ENCODE peak calls at places on chromosomes 5 and 9, in ten cellular contexts. One of them, this sample, is unnamed.
A peak's percentile ranks its signal among the peaks of the same experiment; 100 is the strongest.

GRCh38 chr5:174309131-174309845 is 263.8 kb downstream of the NSG2 start:
- DNase-seq in NCI-H69: no peak
- DNase-seq in fibroblast of mammary gland: no peak
- DNase-seq in fibroblast of lung: no peak
- DNase-seq in activated gamma-delta T cell treated with anti-CD3 and anti-CD28 coated beads, Interleukin-2, amount 50 U/mL, for 16 hours: no peak
- DNase-seq in upper lobe of right lung: peak; percentile 38
- DNase-seq in GM12892: no peak
- DNase-seq in midbrain: no peak
- DNase-seq in cardiac fibroblast: no peak
- DNase-seq in caudate nucleus: no peak
- DNase-seq in this sample: no peak

GRCh38 chr5:151106073-151106472 is 25.2 kb upstream of the TNIP1 start:
- DNase-seq in GM12892: no peak
- DNase-seq in NCI-H69: no peak
- DNase-seq in activated gamma-delta T cell treated with anti-CD3 and anti-CD28 coated beads, Interleukin-2, amount 50 U/mL, for 16 hours: no peak
- DNase-seq in caudate nucleus: peak; percentile 31
- DNase-seq in fibroblast of lung: no peak
- DNase-seq in fibroblast of mammary gland: no peak
- DNase-seq in upper lobe of right lung: no peak
- DNase-seq in cardiac fibroblast: no peak
- DNase-seq in midbrain: no peak
- DNase-seq in this sample: no peak

GRCh38 chr9:111803924-111804323 is 9.2 kb upstream of the SHOC1 start:
- DNase-seq in caudate nucleus: no peak
- DNase-seq in activated gamma-delta T cell treated with anti-CD3 and anti-CD28 coated beads, Interleukin-2, amount 50 U/mL, for 16 hours: no peak
- DNase-seq in GM12892: no peak
- DNase-seq in midbrain: no peak
- DNase-seq in fibroblast of mammary gland: no peak
- DNase-seq in upper lobe of right lung: no peak
- DNase-seq in NCI-H69: no peak
- DNase-seq in cardiac fibroblast: no peak
- DNase-seq in fibroblast of lung: no peak
- DNase-seq in this sample: no peak

GRCh38 chr5:103620851-103621547 is 58.4 kb upstream of the NUDT12 start:
- DNase-seq in NCI-H69: peak; percentile 86
- DNase-seq in midbrain: no peak
- DNase-seq in activated gamma-delta T cell treated with anti-CD3 and anti-CD28 coated beads, Interleukin-2, amount 50 U/mL, for 16 hours: no peak
- DNase-seq in cardiac fibroblast: peak; percentile 7
- DNase-seq in fibroblast of lung: no peak
- DNase-seq in caudate nucleus: no peak
- DNase-seq in upper lobe of right lung: no peak
- DNase-seq in GM12892: no peak
- DNase-seq in fibroblast of mammary gland: peak; percentile 5
- DNase-seq in this sample: no peak

GRCh38 chr5:147393866-147394265 is 116.0 kb downstream of the DPYSL3 start:
- DNase-seq in fibroblast of lung: no peak
- DNase-seq in caudate nucleus: no peak
- DNase-seq in midbrain: no peak
- DNase-seq in NCI-H69: peak; percentile 7
- DNase-seq in upper lobe of right lung: no peak
- DNase-seq in GM12892: no peak
- DNase-seq in fibroblast of mammary gland: no peak
- DNase-seq in activated gamma-delta T cell treated with anti-CD3 and anti-CD28 coated beads, Interleukin-2, amount 50 U/mL, for 16 hours: no peak
- DNase-seq in cardiac fibroblast: no peak
- DNase-seq in this sample: no peak

GRCh38 chr5:103369125-103370120 is 110.9 kb downstream of the MACIR start:
- DNase-seq in upper lobe of right lung: no peak
- DNase-seq in activated gamma-delta T cell treated with anti-CD3 and anti-CD28 coated beads, Interleukin-2, amount 50 U/mL, for 16 hours: no peak
- DNase-seq in fibroblast of lung: no peak
- DNase-seq in cardiac fibroblast: no peak
- DNase-seq in NCI-H69: no peak
- DNase-seq in GM12892: no peak
- DNase-seq in midbrain: no peak
- DNase-seq in fibroblast of mammary gland: no peak
- DNase-seq in caudate nucleus: no peak
- DNase-seq in this sample: no peak

GRCh38 chr5:124790895-124791732 is 44.7 kb upstream of the ZNF608 start:
- DNase-seq in fibroblast of lung: peak; percentile 74
- DNase-seq in activated gamma-delta T cell treated with anti-CD3 and anti-CD28 coated beads, Interleukin-2, amount 50 U/mL, for 16 hours: no peak
- DNase-seq in GM12892: no peak
- DNase-seq in cardiac fibroblast: peak; percentile 5
- DNase-seq in fibroblast of mammary gland: peak; percentile 16
- DNase-seq in midbrain: no peak
- DNase-seq in NCI-H69: peak; percentile 82
- DNase-seq in upper lobe of right lung: no peak
- DNase-seq in caudate nucleus: no peak
- DNase-seq in this sample: no peak

GRCh38 chr5:168851902-168852321 is 272.7 kb upstream of the PANK3 start:
- DNase-seq in fibroblast of lung: peak; percentile 95
- DNase-seq in upper lobe of right lung: no peak
- DNase-seq in caudate nucleus: no peak
- DNase-seq in midbrain: no peak
- DNase-seq in GM12892: no peak
- DNase-seq in activated gamma-delta T cell treated with anti-CD3 and anti-CD28 coated beads, Interleukin-2, amount 50 U/mL, for 16 hours: no peak
- DNase-seq in cardiac fibroblast: peak; percentile 75
- DNase-seq in NCI-H69: peak; percentile 43
- DNase-seq in fibroblast of mammary gland: peak; percentile 67
- DNase-seq in this sample: no peak

GRCh38 chr9:130234340-130235260 is 31.0 kb upstream of the HMCN2 start:
- DNase-seq in GM12892: no peak
- DNase-seq in fibroblast of lung: peak; percentile 66
- DNase-seq in upper lobe of right lung: no peak
- DNase-seq in midbrain: no peak
- DNase-seq in activated gamma-delta T cell treated with anti-CD3 and anti-CD28 coated beads, Interleukin-2, amount 50 U/mL, for 16 hours: no peak
- DNase-seq in cardiac fibroblast: peak; percentile 52
- DNase-seq in NCI-H69: no peak
- DNase-seq in caudate nucleus: no peak
- DNase-seq in fibroblast of mammary gland: peak; percentile 68
- DNase-seq in this sample: no peak

GRCh38 chr9:99563364-99563763 is 258.3 kb upstream of the NR4A3 start:
- DNase-seq in midbrain: no peak
- DNase-seq in upper lobe of right lung: no peak
- DNase-seq in fibroblast of lung: no peak
- DNase-seq in NCI-H69: peak; percentile 21
- DNase-seq in caudate nucleus: no peak
- DNase-seq in cardiac fibroblast: no peak
- DNase-seq in GM12892: no peak
- DNase-seq in fibroblast of mammary gland: peak; percentile 11
- DNase-seq in activated gamma-delta T cell treated with anti-CD3 and anti-CD28 coated beads, Interleukin-2, amount 50 U/mL, for 16 hours: no peak
- DNase-seq in this sample: no peak

GRCh38 chr9:79264511-79265448 is 307.0 kb upstream of the TLE4 start:
- DNase-seq in NCI-H69: peak; percentile 99
- DNase-seq in fibroblast of mammary gland: no peak
- DNase-seq in activated gamma-delta T cell treated with anti-CD3 and anti-CD28 coated beads, Interleukin-2, amount 50 U/mL, for 16 hours: no peak
- DNase-seq in caudate nucleus: no peak
- DNase-seq in cardiac fibroblast: no peak
- DNase-seq in fibroblast of lung: peak; percentile 18
- DNase-seq in midbrain: no peak
- DNase-seq in upper lobe of right lung: no peak
- DNase-seq in GM12892: no peak
- DNase-seq in this sample: peak; percentile 76

GRCh38 chr5:168312606-168313297 is 21.3 kb downstream of the WWC1 start:
- DNase-seq in fibroblast of mammary gland: peak; percentile 23
- DNase-seq in activated gamma-delta T cell treated with anti-CD3 and anti-CD28 coated beads, Interleukin-2, amount 50 U/mL, for 16 hours: no peak
- DNase-seq in fibroblast of lung: no peak
- DNase-seq in upper lobe of right lung: no peak
- DNase-seq in NCI-H69: no peak
- DNase-seq in cardiac fibroblast: no peak
- DNase-seq in midbrain: no peak
- DNase-seq in caudate nucleus: no peak
- DNase-seq in GM12892: no peak
- DNase-seq in this sample: no peak

GRCh38 chr9:69674741-69675438 is 2.7 kb upstream of the APBA1 start:
- DNase-seq in GM12892: no peak
- DNase-seq in caudate nucleus: no peak
- DNase-seq in midbrain: no peak
- DNase-seq in cardiac fibroblast: peak; percentile 93
- DNase-seq in fibroblast of lung: peak; percentile 94
- DNase-seq in upper lobe of right lung: no peak
- DNase-seq in activated gamma-delta T cell treated with anti-CD3 and anti-CD28 coated beads, Interleukin-2, amount 50 U/mL, for 16 hours: no peak
- DNase-seq in fibroblast of mammary gland: peak; percentile 94
- DNase-seq in NCI-H69: peak; percentile 39
- DNase-seq in this sample: no peak

GRCh38 chr5:138588013-138588788 is 13.0 kb upstream of the HSPA9 start:
- DNase-seq in cardiac fibroblast: no peak
- DNase-seq in fibroblast of lung: no peak
- DNase-seq in midbrain: no peak
- DNase-seq in fibroblast of mammary gland: no peak
- DNase-seq in NCI-H69: no peak
- DNase-seq in activated gamma-delta T cell treated with anti-CD3 and anti-CD28 coated beads, Interleukin-2, amount 50 U/mL, for 16 hours: no peak
- DNase-seq in caudate nucleus: no peak
- DNase-seq in GM12892: no peak
- DNase-seq in upper lobe of right lung: no peak
- DNase-seq in this sample: no peak

GRCh38 chr9:133114451-133114885 is 6.6 kb downstream of the RALGDS start:
- DNase-seq in midbrain: peak; percentile 75
- DNase-seq in cardiac fibroblast: no peak
- DNase-seq in fibroblast of mammary gland: no peak
- DNase-seq in upper lobe of right lung: peak; percentile 71
- DNase-seq in GM12892: no peak
- DNase-seq in fibroblast of lung: peak; percentile 27
- DNase-seq in caudate nucleus: peak; percentile 82
- DNase-seq in NCI-H69: peak; percentile 89
- DNase-seq in activated gamma-delta T cell treated with anti-CD3 and anti-CD28 coated beads, Interleukin-2, amount 50 U/mL, for 16 hours: no peak
- DNase-seq in this sample: no peak